ENCODE peak calls at places on chromosomes 4 and X, in six cellular contexts. V, C, K, P, Z and D are unnamed samples.

GRCh38 chr4:158775091-158775651 is 6.3 kb downstream of the FNIP2 start:
- DNase-seq in V (no peak), C (peak), K (no peak), P (no peak), Z (no peak), D (peak)

GRCh38 chrX:130091976-130092522 is 18.2 kb downstream of the ELF4 start:
- DNase-seq in V (no peak), C (peak), K (peak), P (peak), Z (peak), D (no peak)

GRCh38 chr4:77854431-77855111 is 8.1 kb upstream of the MRPL1 start:
- DNase-seq in V (no peak), C (no peak), K (no peak), P (no peak), Z (no peak), D (no peak)

GRCh38 chr4:2269618-2270163 is 7.8 kb upstream of the MXD4 start:
- DNase-seq in V (no peak), C (no peak), K (no peak), P (peak), Z (no peak), D (no peak)

GRCh38 chr4:89712141-89712540 is 124.8 kb downstream of the SNCA start:
- DNase-seq in V (no peak), C (peak), K (no peak), P (no peak), Z (no peak), D (peak)

GRCh38 chr4:88244821-88245579 is 39.4 kb downstream of the PPM1K start:
- DNase-seq in V (no peak), C (no peak), K (no peak), P (no peak), Z (no peak), D (no peak)

GRCh38 chrX:132077912-132078311 is 49.9 kb downstream of the FRMD7 start:
- DNase-seq in V (no peak), C (no peak), K (no peak), P (no peak), Z (no peak), D (no peak)

GRCh38 chr4:176437756-176438155 is 118.0 kb downstream of the SPCS3 start:
- DNase-seq in V (no peak), C (no peak), K (no peak), P (no peak), Z (no peak), D (no peak)